ENCODE peak calls at places on chromosomes 3 and 15, in six cellular contexts. X is heart left ventricle; W is HCT116; R is transverse colon; P is CD8-positive, alpha-beta T cell; U is CD4-positive, CD25-positive, alpha-beta regulatory T cell. N is an unnamed sample. For H3K4me1 and H3K9me3, the result is how much of the 10 kb centered on the place peaks cover.

GRCh38 chr3:24493951-24494615 is 567 bp downstream of the THRB start:
- DNase-seq in W (no peak), R (peak), U (no peak), P (no peak), X (peak), N (peak)

GRCh38 chr3:20141841-20142240 is 44.2 kb downstream of the SGO1 start:
- DNase-seq in P (no peak), R (no peak), X (no peak), W (no peak), U (no peak), N (no peak)

GRCh38 chr15:78103406-78104118 is 11.2 kb downstream of the SH2D7 start:
- DNase-seq in X (no peak), R (peak), U (peak), P (peak), W (no peak), N (no peak)

GRCh38 chr3:9761919-9762318 is 7.8 kb downstream of the CAMK1 start:
- DNase-seq in R (no peak), W (no peak), P (no peak), X (no peak), U (no peak), N (no peak)

GRCh38 chr3:197393711-197394110 is 95.3 kb upstream of the DLG1 start:
- DNase-seq in W (no peak), U (no peak), X (no peak), R (no peak), P (no peak), N (no peak)

GRCh38 chr3:30664884-30665283 is 58.5 kb downstream of the TGFBR2 start:
- DNase-seq in P (no peak), W (no peak), U (peak), R (no peak), X (no peak), N (no peak)

GRCh38 chr3:155018621-155019330 is 61.3 kb upstream of the MME start:
- DNase-seq in U (no peak), P (no peak), W (no peak), X (no peak), R (no peak), N (no peak)

GRCh38 chr3:46423588-46423987 is 16.5 kb downstream of the CCRL2 start:
- DNase-seq in R (no peak), W (no peak), P (no peak), X (no peak), U (no peak), N (no peak)

GRCh38 chr15:77507151-77507847 is 86.6 kb downstream of the HMG20A start:
- DNase-seq in U (no peak), P (no peak), W (no peak), X (peak), R (peak), N (peak)

GRCh38 chr3:100970537-100970936 is 22.7 kb downstream of the ABI3BP start:
- DNase-seq in X (no peak), U (no peak), W (no peak), R (no peak), P (no peak), N (no peak)

GRCh38 chr3:171566803-171567422 is 106.7 kb upstream of the TNIK start:
- DNase-seq in P (no peak), R (no peak), W (peak), X (no peak), U (peak), N (no peak)

GRCh38 chr15:73352082-73352481 is 16.7 kb downstream of the HCN4 start:
- DNase-seq in U (no peak), W (no peak), X (no peak), P (no peak), R (no peak), N (no peak)

GRCh38 chr3:105085506-105085905 is 281.2 kb upstream of the ALCAM start:
- DNase-seq in W (no peak), X (no peak), R (no peak), P (no peak), U (no peak), N (no peak)

GRCh38 chr3:21417991-21418390 is 333.0 kb downstream of the ZNF385D start:
- DNase-seq in W (no peak), P (no peak), R (no peak), U (no peak), X (no peak), N (no peak)

GRCh38 chr15:92901053-92901761 is 1.1 kb downstream of the CHD2 start:
- DNase-seq in W (no peak), P (no peak), X (no peak), R (no peak), U (peak), N (no peak)

GRCh38 chr3:132749786-132750185 is 27.6 kb upstream of the NPHP3 start:
- DNase-seq in P (no peak), W (no peak), X (no peak), U (no peak), R (no peak), N (no peak)

GRCh38 chr3:32355892-32356291 is 35.8 kb upstream of the CMTM7 start:
- DNase-seq in W (no peak), U (no peak), P (no peak), X (no peak), R (no peak), N (no peak)

GRCh38 chr15:38705421-38706219 is 141.0 kb upstream of the RASGRP1 start:
- DNase-seq in X (no peak), U (peak), R (no peak), P (no peak), W (no peak), N (no peak)

GRCh38 chr3:186902713-186903112 is 27.6 kb upstream of the ST6GAL1 start:
- DNase-seq in R (no peak), U (no peak), P (no peak), W (no peak), X (no peak), N (no peak)

GRCh38 chr3:161163297-161163696 is 57.8 kb upstream of the NMD3 start:
- DNase-seq in W (peak), R (no peak), X (no peak), U (no peak), P (no peak), N (no peak)

GRCh38 chr15:42059661-42060476 is 34.5 kb downstream of the PLA2G4D start:
- DNase-seq in P (peak), W (no peak), R (peak), X (no peak), U (peak), N (peak)

GRCh38 chr3:132783152-132783551 is 60.9 kb upstream of the NPHP3 start:
- DNase-seq in U (no peak), X (no peak), P (no peak), W (no peak), R (no peak), N (no peak)

GRCh38 chr15:59340325-59340724 is 32.3 kb downstream of the MYO1E start:
- DNase-seq in P (no peak), X (no peak), R (no peak), U (no peak), W (no peak), N (no peak)

GRCh38 chr3:22981176-22981575 is 222.0 kb upstream of the UBE2E2 start:
- DNase-seq in P (no peak), W (no peak), U (no peak), R (no peak), X (no peak), N (no peak)

GRCh38 chr15:62141200-62141599 is 23.9 kb downstream of the C2CD4B start:
- DNase-seq in W (no peak), R (no peak), X (no peak), P (no peak), U (no peak), N (no peak)

GRCh38 chr15:95989392-95989791 is 341.1 kb upstream of the NR2F2 start:
- DNase-seq in X (no peak), U (no peak), R (no peak), W (no peak), P (no peak), N (no peak)

GRCh38 chr15:62165029-62165792 is at the start of gene C2CD4B:
- DNase-seq in W (no peak), U (peak), P (no peak), R (peak), X (peak), N (peak)

GRCh38 chr3:183132409-183132808 is 30.1 kb downstream of the LAMP3 start:
- DNase-seq in X (no peak), U (no peak), R (no peak), W (no peak), P (no peak), N (no peak)

GRCh38 chr3:72453686-72454085 is 394.6 kb downstream of the SHQ1 start:
- DNase-seq in U (no peak), P (no peak), X (no peak), W (no peak), R (no peak), N (no peak)

GRCh38 chr3:120113128-120114116 is 19.2 kb upstream of the GSK3B start:
- DNase-seq in X (no peak), R (no peak), U (no peak), P (no peak), W (peak), N (no peak)

GRCh38 chr3:142962175-142962519 is 1.3 kb downstream of the PAQR9 start:
- DNase-seq in P (no peak), X (no peak), W (no peak), U (no peak), R (no peak), N (no peak)
- H3K4me3 ChIP-seq in P (no peak), X (peak), W (no peak), U (no peak), R (no peak), N (no peak)

GRCh38 chr3:14424711-14425573 is 22.5 kb downstream of the SLC6A6 start:
- DNase-seq in P (no peak), W (no peak), X (no peak), U (peak), R (peak), N (no peak)
- H3K4me1 ChIP-seq in P (half or more), W (under half), X (under half), U (half or more), R (under half), N (under half)

GRCh38 chr3:44722103-44722401 is 7.4 kb upstream of the ZNF501 start:
- DNase-seq in R (no peak), W (no peak), X (no peak), P (no peak), U (no peak), N (no peak)
- H3K9me3 ChIP-seq in R (half or more), W (half or more), X (half or more), P (half or more), U (half or more), N (half or more)

DNA sequence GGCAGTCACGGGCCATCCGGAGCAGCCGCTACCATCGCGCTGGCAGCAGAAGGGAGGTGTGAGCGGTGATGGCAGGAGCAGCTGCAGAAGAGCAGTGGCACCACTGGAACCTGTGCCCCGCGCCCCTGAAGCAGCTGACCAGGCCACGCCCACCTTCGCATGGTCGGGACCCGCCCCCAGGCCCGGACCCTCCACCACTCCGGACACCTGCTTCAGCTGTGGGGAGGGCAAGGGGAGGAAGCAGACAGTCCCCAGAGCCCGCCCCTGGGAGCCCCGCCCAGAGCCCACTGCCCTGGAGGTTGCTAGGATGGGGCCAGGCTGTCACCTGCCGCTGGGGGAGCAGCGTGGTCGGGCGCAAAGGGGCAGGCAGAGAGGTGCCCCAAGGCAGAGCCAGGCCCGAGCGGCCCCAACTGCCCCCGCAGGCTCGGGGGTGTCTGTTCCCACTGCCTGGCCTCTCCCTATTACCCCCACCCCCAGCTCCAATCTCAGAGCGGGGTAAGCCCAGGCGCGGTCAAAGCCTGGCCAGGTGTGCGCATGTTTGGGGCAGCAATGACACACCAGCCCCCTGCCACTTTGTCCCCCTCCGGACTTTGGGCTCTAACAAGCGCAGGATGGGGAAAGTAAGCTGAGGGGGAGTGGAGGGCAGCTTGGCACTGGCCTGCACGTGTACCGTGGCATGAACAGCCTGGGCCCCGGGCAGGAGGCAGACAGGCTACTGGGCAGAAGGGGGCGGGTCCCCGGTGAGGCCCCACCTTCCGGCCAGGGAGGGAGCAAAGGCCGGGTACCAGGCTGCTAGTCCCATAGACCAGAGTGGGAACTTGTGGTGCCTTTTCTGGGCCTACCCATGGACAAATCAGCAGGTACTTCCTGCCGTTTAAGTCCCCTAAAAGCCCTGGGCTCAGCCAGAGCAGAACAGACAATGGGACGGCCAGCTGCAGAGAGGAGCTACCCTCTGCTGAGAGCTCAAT is 8.7 kb downstream of the SPCS1 start:
- DNase-seq in R (peak), W (no peak), U (no peak), P (no peak), X (no peak), N (peak)
- H3K4me3 ChIP-seq in R (no peak), W (no peak), U (no peak), P (no peak), X (no peak), N (no peak)

GRCh38 chr15:66777054-66777453 is 75.0 kb downstream of the SMAD6 start:
- DNase-seq in P (no peak), U (no peak), W (no peak), X (no peak), R (no peak), N (no peak)
- H3K4me1 ChIP-seq in P (under half), U (under half), W (half or more), X (under half), R (half or more), N (half or more)

DNA sequence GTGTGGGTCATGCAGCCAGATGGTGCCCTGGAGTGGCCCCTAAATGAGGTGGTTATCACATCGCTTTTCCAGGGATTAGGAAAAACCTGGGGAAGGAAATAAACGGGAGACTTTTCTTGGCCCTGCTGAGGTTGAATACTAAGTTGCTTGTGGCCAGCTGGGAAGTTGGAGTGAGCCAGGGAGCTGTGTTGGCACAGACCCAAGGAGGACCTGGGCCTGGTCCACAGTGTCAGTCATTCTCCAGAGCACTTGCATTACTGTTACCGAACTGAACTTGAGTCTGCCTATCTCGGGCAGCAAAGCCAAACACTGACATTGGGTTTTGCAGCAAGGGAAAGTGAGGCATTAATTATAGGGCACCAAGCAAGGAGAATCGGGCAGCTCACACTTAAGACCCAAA is 339.0 kb downstream of the GABRB3 start:
- DNase-seq in R (no peak), X (no peak), W (no peak), P (no peak), U (no peak), N (no peak)
- H3K9me3 ChIP-seq in R (under half), X (under half), W (under half), P (under half), U (under half), N (half or more)

GRCh38 chr15:25862087-25862468 is 1.0 kb downstream of the ATP10A start:
- DNase-seq in X (no peak), W (no peak), U (peak), R (no peak), P (no peak), N (peak)
- H3K4me3 ChIP-seq in X (peak), W (no peak), U (peak), R (peak), P (peak), N (peak)

DNA sequence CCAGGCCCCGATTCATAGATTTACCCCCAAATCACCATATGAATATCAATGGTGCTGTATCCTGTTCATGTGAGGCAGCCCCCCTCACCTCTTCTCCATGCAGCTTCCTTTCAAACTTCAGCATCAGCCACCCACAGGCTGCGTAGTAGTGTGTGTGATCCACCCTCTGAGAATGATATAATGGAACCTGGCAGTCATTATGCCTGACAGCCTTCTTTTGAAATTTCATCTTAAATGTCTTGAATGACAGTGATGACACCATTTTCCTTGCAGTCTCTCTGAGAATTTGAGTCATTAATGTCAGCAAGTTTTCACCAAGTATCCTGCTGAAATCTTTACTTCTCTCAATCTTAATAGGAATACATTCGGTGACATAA is 3.5 kb upstream of the CLRN1 start:
- DNase-seq in W (no peak), P (no peak), R (no peak), U (no peak), X (no peak), N (no peak)
- H3K4me1 ChIP-seq in W (under half), P (under half), R (under half), U (under half), X (under half), N (under half)

GRCh38 chr3:149832086-149832485 is 19.1 kb downstream of the RNF13 start:
- DNase-seq in W (no peak), R (no peak), X (no peak), U (no peak), P (no peak), N (no peak)

GRCh38 chr3:149833241-149833640 is 20.2 kb downstream of the RNF13 start:
- DNase-seq in X (no peak), W (no peak), P (no peak), U (no peak), R (no peak), N (no peak)

GRCh38 chr3:149828390-149828789 is 15.4 kb downstream of the RNF13 start:
- DNase-seq in U (no peak), X (no peak), P (no peak), R (no peak), W (no peak), N (no peak)

GRCh38 chr3:149831321-149831720 is 18.3 kb downstream of the RNF13 start:
- DNase-seq in U (no peak), W (no peak), R (no peak), X (no peak), P (no peak), N (no peak)

DNA sequence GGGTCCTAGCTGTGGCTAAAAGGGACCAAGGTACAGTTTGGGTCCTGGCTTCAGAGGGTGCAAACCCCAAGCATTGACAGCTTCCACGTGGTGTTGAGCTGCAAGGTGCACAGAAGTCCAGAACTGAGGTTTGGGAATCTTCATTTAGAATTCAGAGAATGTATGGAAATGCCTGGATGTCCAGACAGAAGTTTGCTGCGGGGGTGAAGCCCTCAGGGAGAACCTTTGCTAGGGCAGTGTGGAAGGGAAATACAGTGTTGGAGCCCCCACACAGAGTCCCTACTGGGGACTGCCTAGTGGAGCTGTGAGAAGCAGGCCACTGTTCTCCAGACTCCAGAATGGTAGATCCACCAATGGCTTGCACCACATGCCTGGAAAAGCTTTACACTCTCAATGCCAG is 17.9 kb downstream of the RNF13 start:
- DNase-seq in P (no peak), U (no peak), W (no peak), R (no peak), X (no peak), N (no peak)
- H3K9me3 ChIP-seq in P (under half), U (under half), W (under half), R (under half), X (under half), N (under half)

N was measured in mucosa of descending colon.